ENCODE peak calls at places on chromosome 18, in seven cellular contexts. D is SK-N-SH, V is K562, E is endothelial cell of umbilical vein, S is HepG2, C is suprapubic skin, U is transverse colon. W is an unnamed sample.

GRCh38 chr18:67705748-67706147 is 189.2 kb upstream of the DSEL start:
- DNase-seq in S (no peak), D (no peak), C (no peak), V (no peak), U (no peak), E (no peak), W (no peak)

GRCh38 chr18:49744395-49744987 is 68.8 kb downstream of the ACAA2 start:
- DNase-seq in U (no peak), D (no peak), E (no peak), S (no peak), C (no peak), V (no peak), W (no peak)

GRCh38 chr18:7467708-7468466 is 99.2 kb upstream of the PTPRM start:
- DNase-seq in V (peak; percentile 17), C (no peak), D (no peak), U (no peak), S (peak; percentile 23), E (no peak), W (no peak)

GRCh38 chr18:67545681-67546080 is 29.2 kb upstream of the DSEL start:
- DNase-seq in C (no peak), D (no peak), E (no peak), V (no peak), U (no peak), S (no peak), W (no peak)

GRCh38 chr18:48326901-48327675 is 82.1 kb downstream of the ZBTB7C start:
- DNase-seq in E (no peak), V (no peak), D (no peak), U (no peak), S (no peak), C (no peak), W (no peak)

GRCh38 chr18:35778850-35779634 is 193.4 kb upstream of the RMP24 start:
- DNase-seq in S (no peak), D (peak; percentile 53), E (no peak), U (no peak), C (no peak), V (no peak), W (no peak)

GRCh38 chr18:32298289-32298688 is 108.5 kb downstream of the MEP1B start:
- DNase-seq in U (no peak), E (no peak), S (no peak), V (no peak), D (peak; percentile 61), C (no peak), W (no peak)

GRCh38 chr18:57466745-57467144 is 31.6 kb downstream of the ONECUT2 start:
- DNase-seq in U (no peak), C (no peak), E (no peak), S (no peak), D (no peak), V (no peak), W (no peak)

GRCh38 chr18:8794133-8794986 is 89.0 kb downstream of the MTCL1 start:
- DNase-seq in D (peak; percentile 64), V (no peak), C (no peak), S (peak; percentile 66), E (peak; percentile 66), U (peak; percentile 34), W (no peak)

GRCh38 chr18:9135912-9136314 is 668 bp upstream of the ANKRD12 start:
- DNase-seq in E (peak; percentile 44), U (peak; percentile 67), C (no peak), S (peak; percentile 28), D (no peak), V (peak; percentile 71), W (no peak)

GRCh38 chr18:75208055-75208835 is 694 bp downstream of the PTGR3 start:
- DNase-seq in V (peak; percentile 47), S (peak; percentile 18), D (peak; percentile 75), E (peak; percentile 43), U (peak; percentile 64), C (no peak), W (peak; percentile 82)

GRCh38 chr18:29164020-29164706 is 987.2 kb upstream of the CDH2 start:
- DNase-seq in D (no peak), S (peak; percentile 3), V (no peak), U (no peak), C (no peak), E (peak; percentile 91), W (no peak)

GRCh38 chr18:9513971-9514512 is 38.7 kb downstream of the RALBP1 start:
- DNase-seq in V (no peak), E (no peak), C (no peak), S (peak; percentile 72), U (no peak), D (no peak), W (no peak)

GRCh38 chr18:63224574-63224973 is 95.0 kb downstream of the BCL2 start:
- DNase-seq in D (no peak), E (no peak), C (no peak), S (no peak), V (no peak), U (no peak), W (no peak)

GRCh38 chr18:9951022-9951859 is 37.4 kb downstream of the VAPA start:
- DNase-seq in V (peak; percentile 34), D (peak; percentile 57), C (no peak), U (peak; percentile 26), E (peak; percentile 75), S (peak; percentile 59), W (no peak)

GRCh38 chr18:63319383-63320040 is at the start of gene BCL2:
- DNase-seq in V (no peak), D (no peak), C (no peak), S (no peak), U (peak; percentile 45), E (peak; percentile 41), W (peak; percentile 82)

GRCh38 chr18:5144629-5145028 is 52.4 kb downstream of the AKAIN1 start:
- DNase-seq in S (no peak), D (no peak), C (no peak), E (no peak), V (no peak), U (no peak), W (no peak)

GRCh38 chr18:55323051-55323994 is 264.7 kb downstream of the TCF4 start:
- DNase-seq in S (no peak), C (no peak), D (no peak), U (no peak), E (peak; percentile 37), V (no peak), W (no peak)

GRCh38 chr18:42271656-42272355 is 316.8 kb downstream of the PIK3C3 start:
- DNase-seq in S (no peak), V (no peak), D (no peak), U (no peak), C (no peak), E (no peak), W (no peak)

DNA sequence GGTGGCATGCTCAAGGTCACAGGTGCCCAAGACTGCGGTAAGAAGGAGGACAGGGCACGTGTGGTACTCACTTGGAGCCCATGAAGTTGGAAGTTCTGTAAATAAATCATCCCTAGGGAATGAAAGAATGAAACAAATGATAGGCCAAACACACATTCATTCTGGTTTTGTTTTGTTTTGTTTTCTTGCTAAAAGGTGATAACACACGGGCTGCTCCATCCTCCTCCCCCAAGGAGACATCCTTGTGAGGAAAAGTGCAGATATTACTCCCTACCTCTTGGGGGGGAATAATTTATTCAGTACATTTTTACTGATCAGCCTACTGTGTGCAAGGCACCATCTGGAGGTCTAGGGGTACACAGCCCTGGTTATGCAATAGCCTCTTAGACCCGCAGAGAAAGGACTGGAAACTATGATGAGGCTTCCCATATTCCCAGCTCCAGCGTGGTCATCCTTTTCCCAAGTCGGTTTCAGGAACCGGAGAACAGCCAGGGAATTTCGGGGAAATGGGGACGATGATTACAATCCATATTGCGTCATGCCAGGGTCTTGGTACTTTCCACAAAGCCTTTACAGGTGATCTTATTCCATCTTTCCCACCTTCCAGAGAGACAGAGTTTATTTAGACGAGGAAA is 6.3 kb downstream of the RAX start:
- DNase-seq in C (no peak), E (no peak), V (no peak), U (no peak), D (no peak), S (no peak), W (no peak)
- TF ChIP-seq POLR2AphosphoS5 in C (no peak), E (no peak), V (no peak), U (no peak), D (no peak), S (no peak), W (no peak)

GRCh38 chr18:70671889-70672551 is 383.2 kb downstream of the SOCS6 start:
- DNase-seq in S (no peak), C (no peak), D (no peak), E (no peak), V (no peak), U (no peak), W (no peak)
- H3K4me3 ChIP-seq in S (no peak overlapping the region), C (no peak overlapping the region), D (no peak overlapping the region), E (no peak overlapping the region), V (no peak overlapping the region), U (no peak overlapping the region), W (no peak overlapping the region)

DNA sequence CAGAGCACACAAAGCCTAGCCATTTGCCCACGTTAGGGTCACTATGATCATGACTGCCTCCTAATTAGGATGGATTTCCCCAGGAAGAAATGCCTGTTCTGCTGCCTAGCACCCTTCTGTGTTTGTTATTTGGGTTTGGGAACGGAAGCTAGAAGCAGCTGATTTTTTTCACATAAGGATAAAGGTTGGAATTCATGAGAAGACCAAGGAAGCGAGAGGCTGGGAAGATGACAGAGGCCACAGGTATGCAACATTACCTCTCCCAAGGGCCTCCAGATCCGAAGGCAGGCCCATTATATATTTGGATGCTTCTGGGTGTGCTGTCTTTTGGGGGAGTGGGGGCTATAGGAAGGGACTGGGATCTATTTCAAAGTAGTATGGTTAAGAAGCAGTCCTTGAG is 204.7 kb downstream of the FBXO15 start:
- DNase-seq in V (no peak), E (no peak), U (no peak), D (no peak), C (no peak), S (no peak), W (no peak)
- H3K27ac ChIP-seq in V (no peak overlapping the region), E (no peak overlapping the region), U (no peak overlapping the region), D (no peak overlapping the region), C (no peak overlapping the region), S (no peak overlapping the region), W (no peak overlapping the region)

GRCh38 chr18:76503999-76504398 is 9.0 kb upstream of the ZNF516 start:
- DNase-seq in E (no peak), C (no peak), V (no peak), S (no peak), D (no peak), U (no peak), W (no peak)
- TF ChIP-seq POLR2AphosphoS5 in E (no peak), C (no peak), V (no peak), S (no peak), D (no peak), U (no peak), W (no peak)